ENCODE peak calls at places on chromosomes 4 and X, in five cellular contexts. One of them, this sample, is unnamed.

GRCh38 chrX:30865612-30866011 is 23.4 kb downstream of the TAB3 start:
- DNase-seq in left ventricle myocardium inferior: no peak
- DNase-seq in neural progenitor cell: no peak
- DNase-seq in left lung: no peak
- DNase-seq in PC-9: no peak
- DNase-seq in this sample: no peak

GRCh38 chr4:25976780-25977179 is 62.8 kb downstream of the SMIM20 start:
- DNase-seq in PC-9: no peak
- DNase-seq in left lung: no peak
- DNase-seq in neural progenitor cell: no peak
- DNase-seq in left ventricle myocardium inferior: no peak
- DNase-seq in this sample: no peak

GRCh38 chrX:54182864-54183613 is at the start of gene FAM120C:
- DNase-seq in PC-9: peak; percentile 72
- DNase-seq in left lung: peak; percentile 75
- DNase-seq in neural progenitor cell: peak; percentile 80
- DNase-seq in left ventricle myocardium inferior: peak; percentile 71
- DNase-seq in this sample: peak; percentile 69

GRCh38 chrX:103464774-103465117 is 54.5 kb downstream of the RAB40A start:
- DNase-seq in PC-9: peak; percentile 61
- DNase-seq in neural progenitor cell: peak; percentile 66
- DNase-seq in left lung: peak; percentile 39
- DNase-seq in left ventricle myocardium inferior: peak; percentile 52
- DNase-seq in this sample: no peak

GRCh38 chrX:8201896-8202331 is 30.8 kb upstream of the VCX2 start:
- DNase-seq in PC-9: no peak
- DNase-seq in left lung: peak; percentile 47
- DNase-seq in left ventricle myocardium inferior: peak; percentile 17
- DNase-seq in neural progenitor cell: peak; percentile 2
- DNase-seq in this sample: no peak

GRCh38 chr4:1754336-1754735 is 33.0 kb downstream of the TACC3 start:
- DNase-seq in left lung: no peak
- DNase-seq in left ventricle myocardium inferior: no peak
- DNase-seq in neural progenitor cell: no peak
- DNase-seq in PC-9: peak; percentile 37
- DNase-seq in this sample: no peak

GRCh38 chr4:34814266-34814665 is 1430.0 kb downstream of the ARAP2 start:
- DNase-seq in PC-9: no peak
- DNase-seq in left ventricle myocardium inferior: no peak
- DNase-seq in neural progenitor cell: no peak
- DNase-seq in left lung: no peak
- DNase-seq in this sample: no peak

GRCh38 chr4:3198906-3199305 is 50.1 kb upstream of the MSANTD1 start:
- DNase-seq in left lung: no peak
- DNase-seq in left ventricle myocardium inferior: no peak
- DNase-seq in PC-9: no peak
- DNase-seq in neural progenitor cell: no peak
- DNase-seq in this sample: no peak

GRCh38 chr4:19739101-19739651 is 512.5 kb upstream of the SLIT2 start:
- DNase-seq in PC-9: peak; percentile 64
- DNase-seq in neural progenitor cell: no peak
- DNase-seq in left ventricle myocardium inferior: no peak
- DNase-seq in left lung: no peak
- DNase-seq in this sample: no peak

GRCh38 chr4:78667764-78668163 is 108.4 kb upstream of the BMP2K start:
- DNase-seq in left ventricle myocardium inferior: no peak
- DNase-seq in neural progenitor cell: no peak
- DNase-seq in left lung: no peak
- DNase-seq in PC-9: no peak
- DNase-seq in this sample: no peak

DNA sequence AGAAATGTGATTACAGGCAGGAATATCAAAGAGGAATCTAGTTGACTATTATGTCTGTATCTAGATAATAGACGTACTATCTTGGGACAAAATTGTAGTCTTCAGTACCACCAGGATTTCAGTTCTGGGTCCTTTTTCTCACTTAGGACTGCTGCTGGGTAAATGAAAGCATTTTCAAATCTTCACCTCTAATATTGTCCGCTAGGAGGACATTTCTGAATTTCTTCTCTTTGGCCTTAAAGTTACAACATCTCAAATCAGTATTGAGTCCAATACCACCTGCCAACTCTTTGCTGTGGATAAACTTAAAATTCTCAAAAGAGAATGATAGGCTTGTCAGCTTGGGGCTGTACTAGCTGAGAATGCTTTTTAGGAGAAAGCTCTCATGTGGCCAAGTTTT is 6.0 kb downstream of the FGF16 start:
- DNase-seq in left lung: no peak
- DNase-seq in left ventricle myocardium inferior: no peak
- DNase-seq in neural progenitor cell: no peak
- DNase-seq in PC-9: no peak
- DNase-seq in this sample: no peak
- TF ChIP-seq CTCF in left lung: no peak
- TF ChIP-seq CTCF in left ventricle myocardium inferior: no peak
- TF ChIP-seq CTCF in neural progenitor cell: no peak
- TF ChIP-seq CTCF in PC-9: no peak
- TF ChIP-seq CTCF in this sample: peak; percentile 12

GRCh38 chr4:75668596-75668995 is 4.6 kb downstream of the G3BP2 start:
- DNase-seq in neural progenitor cell: no peak
- DNase-seq in left lung: no peak
- DNase-seq in PC-9: no peak
- DNase-seq in left ventricle myocardium inferior: no peak
- DNase-seq in this sample: no peak
- H3K27ac ChIP-seq in neural progenitor cell: no peak overlapping the region
- H3K27ac ChIP-seq in left lung: no peak overlapping the region
- H3K27ac ChIP-seq in PC-9: no peak overlapping the region
- H3K27ac ChIP-seq in left ventricle myocardium inferior: no peak overlapping the region
- H3K27ac ChIP-seq in this sample: no peak overlapping the region

GRCh38 chr4:56433280-56433679 is 2.1 kb downstream of the PPAT start:
- DNase-seq in left lung: no peak
- DNase-seq in neural progenitor cell: no peak
- DNase-seq in left ventricle myocardium inferior: no peak
- DNase-seq in PC-9: no peak
- DNase-seq in this sample: no peak
- H3K4me3 ChIP-seq in left lung: no peak overlapping the region
- H3K4me3 ChIP-seq in neural progenitor cell: peak overlapping the region; percentile 82
- H3K4me3 ChIP-seq in left ventricle myocardium inferior: no peak overlapping the region
- H3K4me3 ChIP-seq in PC-9: peak overlapping the region; percentile 98
- H3K4me3 ChIP-seq in this sample: no peak overlapping the region

GRCh38 chr4:121696140-121696640 is 590 bp downstream of the ANXA5 start:
- DNase-seq in PC-9: no peak
- DNase-seq in left ventricle myocardium inferior: peak; percentile 80
- DNase-seq in neural progenitor cell: peak; percentile 44
- DNase-seq in left lung: peak; percentile 85
- DNase-seq in this sample: peak; percentile 84
- TF ChIP-seq CTCF in PC-9: no peak
- TF ChIP-seq CTCF in left ventricle myocardium inferior: peak; percentile 54
- TF ChIP-seq CTCF in neural progenitor cell: no peak
- TF ChIP-seq CTCF in left lung: no peak
- TF ChIP-seq CTCF in this sample: no peak

GRCh38 chr4:38105475-38105874 is 145.3 kb downstream of the PTTG2 start:
- DNase-seq in left lung: no peak
- DNase-seq in neural progenitor cell: no peak
- DNase-seq in PC-9: no peak
- DNase-seq in left ventricle myocardium inferior: no peak
- DNase-seq in this sample: no peak

GRCh38 chr4:38102942-38103604 is 142.9 kb downstream of the PTTG2 start:
- DNase-seq in left ventricle myocardium inferior: no peak
- DNase-seq in left lung: no peak
- DNase-seq in PC-9: no peak
- DNase-seq in neural progenitor cell: no peak
- DNase-seq in this sample: no peak

GRCh38 chr4:38106886-38107514 is 146.8 kb downstream of the PTTG2 start:
- DNase-seq in left ventricle myocardium inferior: no peak
- DNase-seq in neural progenitor cell: no peak
- DNase-seq in PC-9: no peak
- DNase-seq in left lung: no peak
- DNase-seq in this sample: no peak

GRCh38 chr4:38109370-38109769 is 149.2 kb downstream of the PTTG2 start:
- DNase-seq in PC-9: no peak
- DNase-seq in neural progenitor cell: no peak
- DNase-seq in left lung: no peak
- DNase-seq in left ventricle myocardium inferior: no peak
- DNase-seq in this sample: no peak

GRCh38 chr4:38106301-38106700 is 146.1 kb downstream of the PTTG2 start:
- DNase-seq in left lung: no peak
- DNase-seq in neural progenitor cell: no peak
- DNase-seq in PC-9: no peak
- DNase-seq in left ventricle myocardium inferior: no peak
- DNase-seq in this sample: no peak
- H3K27ac ChIP-seq in left lung: no peak overlapping the region
- H3K27ac ChIP-seq in neural progenitor cell: no peak overlapping the region
- H3K27ac ChIP-seq in PC-9: no peak overlapping the region
- H3K27ac ChIP-seq in left ventricle myocardium inferior: no peak overlapping the region
- H3K27ac ChIP-seq in this sample: no peak overlapping the region